ENCODE peak calls at places on chromosome 18, in ten cellular contexts. One of them, this sample, is unnamed.

GRCh38 chr18:6561029-6561861 is 146.5 kb upstream of the L3MBTL4 start:
- DNase-seq in uterus: peak; percentile 67
- DNase-seq in body of pancreas: peak; percentile 81
- DNase-seq in natural killer cell: no peak
- DNase-seq in lower lobe of right lung: peak; percentile 79
- DNase-seq in heart left ventricle: peak; percentile 75
- DNase-seq in astrocyte: no peak
- DNase-seq in pancreas: peak; percentile 68
- DNase-seq in AG04450: peak; percentile 6
- DNase-seq in glutamatergic neuron: no peak
- DNase-seq in this sample: no peak

GRCh38 chr18:63909870-63910269 is 2.1 kb downstream of the SERPINB10 start:
- DNase-seq in uterus: no peak
- DNase-seq in body of pancreas: no peak
- DNase-seq in natural killer cell: no peak
- DNase-seq in lower lobe of right lung: no peak
- DNase-seq in heart left ventricle: no peak
- DNase-seq in astrocyte: no peak
- DNase-seq in pancreas: no peak
- DNase-seq in AG04450: no peak
- DNase-seq in glutamatergic neuron: no peak
- DNase-seq in this sample: no peak

GRCh38 chr18:34738173-34738894 is 28.2 kb downstream of the DTNA start:
- DNase-seq in uterus: no peak
- DNase-seq in body of pancreas: no peak
- DNase-seq in natural killer cell: no peak
- DNase-seq in lower lobe of right lung: no peak
- DNase-seq in heart left ventricle: peak; percentile 43
- DNase-seq in astrocyte: peak; percentile 56
- DNase-seq in pancreas: no peak
- DNase-seq in AG04450: no peak
- DNase-seq in glutamatergic neuron: no peak
- DNase-seq in this sample: no peak

GRCh38 chr18:21109936-21110666 is 1.5 kb downstream of the ROCK1 start:
- DNase-seq in uterus: no peak
- DNase-seq in body of pancreas: no peak
- DNase-seq in natural killer cell: no peak
- DNase-seq in lower lobe of right lung: no peak
- DNase-seq in heart left ventricle: no peak
- DNase-seq in astrocyte: no peak
- DNase-seq in pancreas: no peak
- DNase-seq in AG04450: no peak
- DNase-seq in glutamatergic neuron: no peak
- DNase-seq in this sample: no peak

GRCh38 chr18:69839989-69840388 is 107.7 kb downstream of the CD226 start:
- DNase-seq in uterus: no peak
- DNase-seq in body of pancreas: no peak
- DNase-seq in natural killer cell: no peak
- DNase-seq in lower lobe of right lung: no peak
- DNase-seq in heart left ventricle: no peak
- DNase-seq in astrocyte: no peak
- DNase-seq in pancreas: no peak
- DNase-seq in AG04450: no peak
- DNase-seq in glutamatergic neuron: no peak
- DNase-seq in this sample: no peak

GRCh38 chr18:63785031-63785430 is 9.8 kb downstream of the SERPINB7 start:
- DNase-seq in uterus: no peak
- DNase-seq in body of pancreas: no peak
- DNase-seq in natural killer cell: no peak
- DNase-seq in lower lobe of right lung: no peak
- DNase-seq in heart left ventricle: no peak
- DNase-seq in astrocyte: no peak
- DNase-seq in pancreas: no peak
- DNase-seq in AG04450: no peak
- DNase-seq in glutamatergic neuron: no peak
- DNase-seq in this sample: no peak

GRCh38 chr18:3434685-3435084 is 15.3 kb upstream of the TGIF1 start:
- DNase-seq in uterus: no peak
- DNase-seq in body of pancreas: no peak
- DNase-seq in natural killer cell: no peak
- DNase-seq in lower lobe of right lung: no peak
- DNase-seq in heart left ventricle: no peak
- DNase-seq in astrocyte: no peak
- DNase-seq in pancreas: no peak
- DNase-seq in AG04450: no peak
- DNase-seq in glutamatergic neuron: no peak
- DNase-seq in this sample: no peak

GRCh38 chr18:47246027-47246971 is 5.2 kb downstream of the SKOR2 start:
- DNase-seq in uterus: no peak
- DNase-seq in body of pancreas: no peak
- DNase-seq in natural killer cell: no peak
- DNase-seq in lower lobe of right lung: no peak
- DNase-seq in heart left ventricle: no peak
- DNase-seq in astrocyte: no peak
- DNase-seq in pancreas: no peak
- DNase-seq in AG04450: no peak
- DNase-seq in glutamatergic neuron: no peak
- DNase-seq in this sample: no peak

GRCh38 chr18:38579764-38580163 is 1014.2 kb upstream of the CELF4 start:
- DNase-seq in uterus: no peak
- DNase-seq in body of pancreas: no peak
- DNase-seq in natural killer cell: no peak
- DNase-seq in lower lobe of right lung: no peak
- DNase-seq in heart left ventricle: no peak
- DNase-seq in astrocyte: no peak
- DNase-seq in pancreas: no peak
- DNase-seq in AG04450: no peak
- DNase-seq in glutamatergic neuron: no peak
- DNase-seq in this sample: no peak

DNA sequence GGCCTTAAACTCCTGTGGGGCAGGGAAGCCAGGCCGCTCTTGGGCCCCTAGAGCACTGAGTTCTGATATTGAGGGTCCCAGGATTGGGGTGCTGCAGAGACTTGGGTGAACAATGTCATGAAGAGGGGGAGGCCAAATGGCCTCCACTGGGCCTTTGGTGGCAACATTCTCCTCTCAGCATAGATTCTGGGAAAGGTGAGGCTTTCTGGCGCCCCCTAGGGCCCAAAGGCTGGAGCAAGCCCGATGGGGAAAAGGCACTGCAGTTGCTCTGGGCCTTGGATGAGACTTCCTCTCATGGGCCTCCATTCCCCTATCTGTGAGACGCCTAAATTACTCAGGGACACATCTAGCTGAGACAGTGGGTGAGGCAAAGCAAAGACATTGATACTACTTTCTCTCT is 84.8 kb downstream of the ACAA2 start:
- DNase-seq in uterus: no peak
- DNase-seq in body of pancreas: peak; percentile 38
- DNase-seq in natural killer cell: no peak
- DNase-seq in lower lobe of right lung: peak; percentile 61
- DNase-seq in heart left ventricle: peak; percentile 32
- DNase-seq in astrocyte: no peak
- DNase-seq in pancreas: peak; percentile 47
- DNase-seq in AG04450: no peak
- DNase-seq in glutamatergic neuron: peak; percentile 58
- DNase-seq in this sample: no peak
- TF ChIP-seq CTCF in uterus: no peak
- TF ChIP-seq CTCF in body of pancreas: peak; percentile 50
- TF ChIP-seq CTCF in natural killer cell: no peak
- TF ChIP-seq CTCF in lower lobe of right lung: peak; percentile 66
- TF ChIP-seq CTCF in heart left ventricle: peak; percentile 20
- TF ChIP-seq CTCF in astrocyte: peak; percentile 49
- TF ChIP-seq CTCF in pancreas: peak; percentile 32
- TF ChIP-seq CTCF in AG04450: peak; percentile 42
- TF ChIP-seq CTCF in glutamatergic neuron: peak; percentile 65
- TF ChIP-seq CTCF in this sample: peak; percentile 25

DNA sequence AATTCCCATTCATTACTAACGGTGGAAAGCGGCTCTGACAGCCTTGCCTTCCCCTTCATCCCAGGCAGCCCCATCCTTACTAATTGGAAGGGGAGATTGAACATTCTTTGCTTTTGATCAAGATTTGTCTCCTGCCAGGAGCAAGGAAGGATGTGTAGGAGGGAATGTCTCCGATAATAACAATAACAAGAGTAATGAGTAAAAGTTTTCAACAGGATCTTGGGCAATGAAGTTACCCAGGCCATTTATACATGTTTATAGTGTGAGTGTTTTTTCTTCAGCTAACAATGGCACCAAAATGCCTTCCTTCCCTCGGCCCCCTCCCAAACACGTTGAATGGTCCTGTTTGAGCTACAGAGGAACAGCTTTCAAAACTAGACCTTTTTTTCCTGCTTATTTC is 83.8 kb downstream of the GATA6 start:
- DNase-seq in uterus: no peak
- DNase-seq in body of pancreas: no peak
- DNase-seq in natural killer cell: no peak
- DNase-seq in lower lobe of right lung: no peak
- DNase-seq in heart left ventricle: no peak
- DNase-seq in astrocyte: no peak
- DNase-seq in pancreas: no peak
- DNase-seq in AG04450: no peak
- DNase-seq in glutamatergic neuron: no peak
- DNase-seq in this sample: no peak
- TF ChIP-seq CTCF in uterus: no peak
- TF ChIP-seq CTCF in body of pancreas: no peak
- TF ChIP-seq CTCF in natural killer cell: no peak
- TF ChIP-seq CTCF in lower lobe of right lung: no peak
- TF ChIP-seq CTCF in heart left ventricle: no peak
- TF ChIP-seq CTCF in astrocyte: no peak
- TF ChIP-seq CTCF in pancreas: no peak
- TF ChIP-seq CTCF in AG04450: no peak
- TF ChIP-seq CTCF in glutamatergic neuron: no peak
- TF ChIP-seq CTCF in this sample: no peak

DNA sequence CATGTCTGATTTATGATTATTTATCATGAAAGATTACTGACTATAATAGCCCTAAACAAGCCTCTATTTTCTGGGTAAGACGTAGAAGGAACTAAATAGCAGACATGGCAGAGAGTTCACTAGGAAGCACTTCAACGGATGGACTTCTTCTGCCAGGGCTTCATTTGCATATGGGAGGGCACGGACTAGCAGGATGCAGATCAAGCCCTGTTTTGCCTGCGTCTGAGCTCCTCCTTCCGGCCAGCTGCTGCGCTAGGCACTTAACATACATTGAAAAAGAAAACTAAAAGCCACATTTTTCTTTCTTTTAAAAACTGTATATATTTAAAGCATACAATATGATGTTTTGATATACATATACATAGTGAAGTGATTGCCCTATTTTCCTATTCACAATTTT is 340.0 kb upstream of the MEX3C start:
- DNase-seq in uterus: no peak
- DNase-seq in body of pancreas: peak; percentile 59
- DNase-seq in natural killer cell: no peak
- DNase-seq in lower lobe of right lung: no peak
- DNase-seq in heart left ventricle: peak; percentile 46
- DNase-seq in astrocyte: no peak
- DNase-seq in pancreas: peak; percentile 49
- DNase-seq in AG04450: no peak
- DNase-seq in glutamatergic neuron: peak; percentile 34
- DNase-seq in this sample: no peak
- TF ChIP-seq CTCF in uterus: no peak
- TF ChIP-seq CTCF in body of pancreas: peak; percentile 19
- TF ChIP-seq CTCF in natural killer cell: no peak
- TF ChIP-seq CTCF in lower lobe of right lung: no peak
- TF ChIP-seq CTCF in heart left ventricle: peak; percentile 45
- TF ChIP-seq CTCF in astrocyte: no peak
- TF ChIP-seq CTCF in pancreas: no peak
- TF ChIP-seq CTCF in AG04450: no peak
- TF ChIP-seq CTCF in glutamatergic neuron: no peak
- TF ChIP-seq CTCF in this sample: no peak

DNA sequence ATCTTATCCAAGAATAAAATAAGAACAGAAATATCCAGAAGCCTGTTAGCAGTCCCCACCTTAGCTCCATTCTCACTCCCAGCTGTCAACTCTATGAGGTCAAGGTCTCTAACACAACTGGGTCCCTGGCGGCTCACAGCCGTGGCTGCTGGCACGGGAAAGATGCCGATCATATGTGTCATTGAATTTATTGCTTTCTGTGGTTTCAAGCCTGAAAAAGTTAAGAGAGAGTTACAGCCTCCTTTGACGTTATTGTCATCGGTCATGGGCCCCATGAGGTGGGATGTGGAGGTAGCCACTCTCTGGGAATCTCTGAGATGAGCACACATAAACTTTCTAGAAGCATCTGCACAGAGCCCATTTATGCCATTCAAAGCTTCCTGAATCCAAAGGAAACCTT is 28.7 kb upstream of the CABLES1 start:
- DNase-seq in uterus: no peak
- DNase-seq in body of pancreas: no peak
- DNase-seq in natural killer cell: no peak
- DNase-seq in lower lobe of right lung: no peak
- DNase-seq in heart left ventricle: no peak
- DNase-seq in astrocyte: peak; percentile 93
- DNase-seq in pancreas: no peak
- DNase-seq in AG04450: peak; percentile 63
- DNase-seq in glutamatergic neuron: no peak
- DNase-seq in this sample: no peak
- TF ChIP-seq CTCF in uterus: no peak
- TF ChIP-seq CTCF in body of pancreas: no peak
- TF ChIP-seq CTCF in natural killer cell: no peak
- TF ChIP-seq CTCF in lower lobe of right lung: no peak
- TF ChIP-seq CTCF in heart left ventricle: no peak
- TF ChIP-seq CTCF in astrocyte: no peak
- TF ChIP-seq CTCF in pancreas: no peak
- TF ChIP-seq CTCF in AG04450: no peak
- TF ChIP-seq CTCF in glutamatergic neuron: no peak
- TF ChIP-seq CTCF in this sample: no peak

DNA sequence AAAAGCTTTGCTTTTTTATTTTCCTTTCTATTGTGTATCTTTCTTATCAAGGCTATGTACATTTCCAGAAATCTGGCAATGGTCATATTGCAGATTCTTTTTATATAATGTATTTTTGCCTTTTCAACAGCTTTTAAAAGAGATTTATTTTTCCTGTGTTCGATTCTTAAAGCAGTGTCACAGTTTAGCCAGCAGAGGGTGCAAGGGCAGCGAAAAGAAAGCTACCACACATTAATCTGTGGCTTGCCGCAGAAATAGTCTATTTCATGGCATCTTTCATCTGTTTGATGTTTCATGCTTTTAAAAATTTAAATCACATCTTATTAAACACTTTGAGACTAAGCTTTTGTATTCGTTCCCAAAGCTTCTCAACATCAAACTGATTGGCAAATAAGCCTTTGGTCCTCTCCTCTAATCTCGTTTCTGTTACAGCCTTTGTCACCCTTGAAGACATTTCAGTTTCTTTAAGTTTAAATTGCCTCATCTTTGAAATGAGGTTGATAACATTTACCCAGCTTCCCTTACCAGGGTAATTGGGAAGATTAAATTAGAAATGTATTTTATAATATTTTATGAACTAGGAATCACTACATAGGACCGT is 73.3 kb downstream of the PIK3C3 start:
- DNase-seq in uterus: no peak
- DNase-seq in body of pancreas: peak; percentile 25
- DNase-seq in natural killer cell: no peak
- DNase-seq in lower lobe of right lung: no peak
- DNase-seq in heart left ventricle: no peak
- DNase-seq in astrocyte: peak; percentile 10
- DNase-seq in pancreas: no peak
- DNase-seq in AG04450: no peak
- DNase-seq in glutamatergic neuron: peak; percentile 36
- DNase-seq in this sample: no peak
- TF ChIP-seq CTCF in uterus: peak; percentile 44
- TF ChIP-seq CTCF in body of pancreas: peak; percentile 87
- TF ChIP-seq CTCF in natural killer cell: peak; percentile 72
- TF ChIP-seq CTCF in lower lobe of right lung: peak; percentile 71
- TF ChIP-seq CTCF in heart left ventricle: peak; percentile 58
- TF ChIP-seq CTCF in astrocyte: peak; percentile 93
- TF ChIP-seq CTCF in pancreas: peak; percentile 49
- TF ChIP-seq CTCF in AG04450: peak; percentile 93
- TF ChIP-seq CTCF in glutamatergic neuron: peak; percentile 91
- TF ChIP-seq CTCF in this sample: peak; percentile 91

This sample was measured in CD14-positive monocyte.